ENCODE peak calls at places on chromosomes 13 and 19, in ten cellular contexts. M, G, W, F, V, T, O, Q, J and S are unnamed samples.

GRCh38 chr13:72970301-72970880 is 88.4 kb upstream of the KLF5 start:
- DNase-seq in W (no peak), V (no peak), M (no peak), J (no peak), T (no peak), Q (no peak), G (no peak), F (no peak), O (no peak), S (no peak)

GRCh38 chr13:108276060-108276459 is 6.5 kb downstream of the TNFSF13B start:
- DNase-seq in J (no peak), Q (peak; percentile 14), G (no peak), W (no peak), T (no peak), V (peak; percentile 31), F (no peak), O (no peak), M (peak; percentile 42), S (no peak)

GRCh38 chr13:46773556-46773955 is 23.4 kb downstream of the ESD start:
- DNase-seq in J (no peak), F (no peak), V (no peak), G (no peak), W (no peak), Q (no peak), M (no peak), O (no peak), T (no peak), S (no peak)

GRCh38 chr19:41690801-41691065 is 2.7 kb upstream of the CEACAM7 start:
- DNase-seq in V (no peak), M (no peak), J (no peak), W (no peak), F (no peak), G (no peak), T (no peak), Q (no peak), O (no peak), S (no peak)

GRCh38 chr13:39446865-39447264 is 156.1 kb downstream of the LHFPL6 start:
- DNase-seq in J (no peak), T (no peak), Q (no peak), W (no peak), O (no peak), V (no peak), F (no peak), G (no peak), M (no peak), S (no peak)

GRCh38 chr19:39413269-39413902 is 917 bp downstream of the PLEKHG2 start:
- DNase-seq in V (no peak), T (peak; percentile 83), Q (peak; percentile 87), M (peak; percentile 40), O (no peak), G (no peak), F (no peak), J (peak; percentile 60), W (peak; percentile 74), S (no peak)

GRCh38 chr13:73833331-73834070 is 300.7 kb downstream of the KLF12 start:
- DNase-seq in Q (no peak), J (peak; percentile 65), T (no peak), F (no peak), W (no peak), G (no peak), O (no peak), V (no peak), M (no peak), S (no peak)

GRCh38 chr13:104608280-104608679 is 1542.1 kb upstream of the SLC10A2 start:
- DNase-seq in T (no peak), F (no peak), V (no peak), G (no peak), W (no peak), M (no peak), J (no peak), O (no peak), Q (no peak), S (no peak)

GRCh38 chr13:40464349-40464748 is 202.1 kb downstream of the FOXO1 start:
- DNase-seq in J (no peak), F (no peak), T (no peak), V (no peak), G (no peak), W (no peak), M (no peak), Q (no peak), O (no peak), S (no peak)

GRCh38 chr19:54462072-54462712 is 1.4 kb downstream of the LENG9 start:
- DNase-seq in Q (no peak), V (peak; percentile 50), J (no peak), M (no peak), T (no peak), G (no peak), F (no peak), W (no peak), O (no peak), S (no peak)

GRCh38 chr19:7944177-7944761 is 803 bp upstream of the TIMM44 start:
- DNase-seq in V (peak; percentile 91), J (peak; percentile 89), T (peak; percentile 91), M (peak; percentile 88), G (no peak), Q (peak; percentile 86), F (peak; percentile 68), O (peak; percentile 81), W (peak; percentile 76), S (peak; percentile 88)

GRCh38 chr19:54364775-54365257 is at the start of gene LAIR1:
- DNase-seq in Q (no peak), M (no peak), G (no peak), F (no peak), O (peak; percentile 46), T (no peak), V (peak; percentile 31), J (no peak), W (no peak), S (no peak)

GRCh38 chr19:29724102-29724641 is 9.1 kb upstream of the C19orf12 start:
- DNase-seq in G (no peak), M (no peak), T (peak; percentile 18), V (no peak), J (peak; percentile 5), Q (no peak), F (no peak), O (no peak), W (no peak), S (no peak)

GRCh38 chr19:34253711-34254551 is 423 bp upstream of the GARRE1 start:
- DNase-seq in V (no peak), Q (peak; percentile 90), W (no peak), F (no peak), O (no peak), J (peak; percentile 47), T (peak; percentile 93), G (no peak), M (peak; percentile 34), S (peak; percentile 87)

GRCh38 chr19:43525836-43526771 is 897 bp downstream of the ETHE1 start:
- DNase-seq in W (no peak), V (peak; percentile 38), M (peak; percentile 24), O (no peak), Q (no peak), T (peak; percentile 49), G (no peak), F (no peak), J (peak; percentile 9), S (no peak)

GRCh38 chr13:30881191-30881651 is 24.9 kb upstream of the MEDAG start:
- DNase-seq in G (no peak), W (no peak), V (no peak), M (peak; percentile 14), Q (no peak), T (no peak), F (no peak), J (no peak), O (no peak), S (no peak)

GRCh38 chr13:96284971-96285370 is 195.1 kb downstream of the HS6ST3 start:
- DNase-seq in O (no peak), Q (no peak), M (no peak), W (no peak), F (no peak), G (no peak), T (no peak), V (no peak), J (no peak), S (no peak)

GRCh38 chr19:18939922-18940775 is 868 bp downstream of the HOMER3 start:
- DNase-seq in G (no peak), W (peak; percentile 44), V (peak; percentile 37), F (peak; percentile 17), O (no peak), Q (peak; percentile 62), T (peak; percentile 47), J (peak; percentile 46), M (peak; percentile 77), S (no peak)

GRCh38 chr19:35119578-35119977 is 4.0 kb downstream of the FXYD3 start:
- DNase-seq in T (no peak), G (no peak), M (no peak), V (no peak), F (no peak), O (no peak), Q (no peak), J (no peak), W (no peak), S (no peak)

GRCh38 chr19:11214387-11214786 is 17.0 kb upstream of the KANK2 start:
- DNase-seq in G (no peak), M (no peak), Q (no peak), V (no peak), F (no peak), W (no peak), T (no peak), J (no peak), O (no peak), S (no peak)
- TF ChIP-seq CTCF in G (no peak), M (no peak), Q (no peak), V (no peak), F (no peak), W (no peak), T (no peak), J (no peak), O (no peak), S (no peak)

GRCh38 chr19:14394167-14394566 is 12.9 kb downstream of the ADGRE5 start:
- DNase-seq in O (no peak), W (no peak), J (no peak), Q (no peak), G (no peak), V (no peak), F (no peak), T (no peak), M (no peak), S (no peak)
- H3K4me1 ChIP-seq in O (no peaks in the 10 kb centered on the region), W (no peaks in the 10 kb centered on the region), J (no peaks in the 10 kb centered on the region), Q (no peaks in the 10 kb centered on the region), G (no peaks in the 10 kb centered on the region), V (no peaks in the 10 kb centered on the region), F (no peaks in the 10 kb centered on the region), T (no peaks in the 10 kb centered on the region), M (no peaks in the 10 kb centered on the region), S (no peaks in the 10 kb centered on the region)

DNA sequence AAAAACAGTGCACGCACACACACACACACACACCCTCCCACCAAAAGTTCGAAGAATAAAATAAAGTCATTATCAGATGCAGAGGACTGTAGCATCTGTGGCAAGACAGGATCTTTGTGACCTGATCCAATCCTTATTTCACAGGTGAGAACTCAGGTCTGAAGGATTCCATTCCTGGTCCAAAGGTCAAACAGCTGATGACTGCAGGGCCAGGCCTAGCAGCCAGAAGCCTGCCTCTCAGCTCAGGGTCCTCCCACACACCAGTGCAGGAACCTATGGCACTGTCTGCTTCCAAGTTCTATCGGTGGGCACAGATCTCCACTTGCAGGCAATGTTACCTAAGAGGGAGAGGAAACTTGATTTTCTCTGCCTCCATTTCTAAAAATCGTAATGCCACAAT is 57.5 kb downstream of the SERP2 start:
- DNase-seq in O (no peak), Q (no peak), J (no peak), V (no peak), W (no peak), F (no peak), G (no peak), M (no peak), T (peak; percentile 45), S (no peak)
- TF ChIP-seq CTCF in O (no peak), Q (no peak), J (no peak), V (no peak), W (no peak), F (no peak), G (no peak), M (no peak), T (no peak), S (no peak)

GRCh38 chr19:3984908-3985642 is at the start of gene EEF2:
- DNase-seq in O (peak; percentile 89), T (peak; percentile 94), F (no peak), M (peak; percentile 86), J (peak; percentile 87), G (peak; percentile 78), Q (peak; percentile 91), V (peak; percentile 93), W (peak; percentile 60), S (peak; percentile 89)
- H3K4me1 ChIP-seq in O (peaks cover 52% of the 10 kb centered on the region), T (peaks cover 9% of the 10 kb centered on the region), F (peaks cover 15% of the 10 kb centered on the region), M (peaks cover 24% of the 10 kb centered on the region), J (peaks cover 13% of the 10 kb centered on the region), G (peaks cover 9% of the 10 kb centered on the region), Q (peaks cover 38% of the 10 kb centered on the region), V (peaks cover 55% of the 10 kb centered on the region), W (peaks cover 26% of the 10 kb centered on the region), S (no peaks in the 10 kb centered on the region)